ENCODE peak calls at places on chromosomes 6 and 20, in ten cellular contexts. One of them, this sample, is unnamed.

GRCh38 chr6:53917464-53917842 is 122.6 kb downstream of the LRRC1 start:
- DNase-seq in AG08395: no peak
- DNase-seq in spleen: no peak
- DNase-seq in CD4-positive, alpha-beta T cell: no peak
- DNase-seq in SHP77: no peak
- DNase-seq in HepG2: no peak
- DNase-seq in fibroblast of lung: no peak
- DNase-seq in stimulated activated naive CD8-positive, alpha-beta T cell treated with anti-CD3 and anti-CD28 coated beads, Interleukin-15, Interleukin-2, amounts not matched to agents 100 U/mL and 50 U/mL, for 24 hours: no peak
- DNase-seq in stimulated activated CD8-positive, alpha-beta memory T cell treated with anti-CD3 and anti-CD28 coated beads, Interleukin-15, amount 100 ng/mL, for 4 hours: no peak
- DNase-seq in activated T-cell treated with anti-CD3 and anti-CD28 coated beads, Interleukin-2, amount 50 U/mL, for 72 hours: no peak
- DNase-seq in this sample: no peak

GRCh38 chr20:57243480-57244220 is 22.8 kb downstream of the BMP7 start:
- DNase-seq in activated T-cell treated with anti-CD3 and anti-CD28 coated beads, Interleukin-2, amount 50 U/mL, for 72 hours: no peak
- DNase-seq in SHP77: no peak
- DNase-seq in fibroblast of lung: no peak
- DNase-seq in stimulated activated CD8-positive, alpha-beta memory T cell treated with anti-CD3 and anti-CD28 coated beads, Interleukin-15, amount 100 ng/mL, for 4 hours: no peak
- DNase-seq in CD4-positive, alpha-beta T cell: no peak
- DNase-seq in HepG2: no peak
- DNase-seq in stimulated activated naive CD8-positive, alpha-beta T cell treated with anti-CD3 and anti-CD28 coated beads, Interleukin-15, Interleukin-2, amounts not matched to agents 100 U/mL and 50 U/mL, for 24 hours: no peak
- DNase-seq in spleen: no peak
- DNase-seq in AG08395: no peak
- DNase-seq in this sample: no peak

GRCh38 chr20:11443382-11444119 is 474.1 kb upstream of the BTBD3 start:
- DNase-seq in spleen: no peak
- DNase-seq in stimulated activated CD8-positive, alpha-beta memory T cell treated with anti-CD3 and anti-CD28 coated beads, Interleukin-15, amount 100 ng/mL, for 4 hours: no peak
- DNase-seq in AG08395: no peak
- DNase-seq in HepG2: no peak
- DNase-seq in fibroblast of lung: no peak
- DNase-seq in SHP77: no peak
- DNase-seq in stimulated activated naive CD8-positive, alpha-beta T cell treated with anti-CD3 and anti-CD28 coated beads, Interleukin-15, Interleukin-2, amounts not matched to agents 100 U/mL and 50 U/mL, for 24 hours: no peak
- DNase-seq in CD4-positive, alpha-beta T cell: no peak
- DNase-seq in activated T-cell treated with anti-CD3 and anti-CD28 coated beads, Interleukin-2, amount 50 U/mL, for 72 hours: no peak
- DNase-seq in this sample: no peak

GRCh38 chr6:22024004-22024403 is 272.8 kb downstream of the PRL start:
- DNase-seq in CD4-positive, alpha-beta T cell: no peak
- DNase-seq in AG08395: no peak
- DNase-seq in stimulated activated naive CD8-positive, alpha-beta T cell treated with anti-CD3 and anti-CD28 coated beads, Interleukin-15, Interleukin-2, amounts not matched to agents 100 U/mL and 50 U/mL, for 24 hours: no peak
- DNase-seq in stimulated activated CD8-positive, alpha-beta memory T cell treated with anti-CD3 and anti-CD28 coated beads, Interleukin-15, amount 100 ng/mL, for 4 hours: no peak
- DNase-seq in fibroblast of lung: no peak
- DNase-seq in spleen: no peak
- DNase-seq in HepG2: no peak
- DNase-seq in SHP77: no peak
- DNase-seq in activated T-cell treated with anti-CD3 and anti-CD28 coated beads, Interleukin-2, amount 50 U/mL, for 72 hours: no peak
- DNase-seq in this sample: no peak

GRCh38 chr6:53112871-53113270 is 35.8 kb downstream of the GCM1 start:
- DNase-seq in AG08395: no peak
- DNase-seq in HepG2: no peak
- DNase-seq in stimulated activated CD8-positive, alpha-beta memory T cell treated with anti-CD3 and anti-CD28 coated beads, Interleukin-15, amount 100 ng/mL, for 4 hours: no peak
- DNase-seq in activated T-cell treated with anti-CD3 and anti-CD28 coated beads, Interleukin-2, amount 50 U/mL, for 72 hours: no peak
- DNase-seq in stimulated activated naive CD8-positive, alpha-beta T cell treated with anti-CD3 and anti-CD28 coated beads, Interleukin-15, Interleukin-2, amounts not matched to agents 100 U/mL and 50 U/mL, for 24 hours: no peak
- DNase-seq in fibroblast of lung: no peak
- DNase-seq in CD4-positive, alpha-beta T cell: no peak
- DNase-seq in SHP77: no peak
- DNase-seq in spleen: no peak
- DNase-seq in this sample: no peak

GRCh38 chr6:129667621-129668020 is 42.4 kb downstream of the ARHGAP18 start:
- DNase-seq in stimulated activated naive CD8-positive, alpha-beta T cell treated with anti-CD3 and anti-CD28 coated beads, Interleukin-15, Interleukin-2, amounts not matched to agents 100 U/mL and 50 U/mL, for 24 hours: no peak
- DNase-seq in activated T-cell treated with anti-CD3 and anti-CD28 coated beads, Interleukin-2, amount 50 U/mL, for 72 hours: no peak
- DNase-seq in HepG2: no peak
- DNase-seq in stimulated activated CD8-positive, alpha-beta memory T cell treated with anti-CD3 and anti-CD28 coated beads, Interleukin-15, amount 100 ng/mL, for 4 hours: no peak
- DNase-seq in AG08395: no peak
- DNase-seq in fibroblast of lung: peak; percentile 53
- DNase-seq in SHP77: no peak
- DNase-seq in CD4-positive, alpha-beta T cell: no peak
- DNase-seq in spleen: no peak
- DNase-seq in this sample: no peak

GRCh38 chr20:49942303-49942702 is 6.1 kb downstream of the RNF114 start:
- DNase-seq in SHP77: no peak
- DNase-seq in CD4-positive, alpha-beta T cell: no peak
- DNase-seq in stimulated activated CD8-positive, alpha-beta memory T cell treated with anti-CD3 and anti-CD28 coated beads, Interleukin-15, amount 100 ng/mL, for 4 hours: no peak
- DNase-seq in spleen: no peak
- DNase-seq in activated T-cell treated with anti-CD3 and anti-CD28 coated beads, Interleukin-2, amount 50 U/mL, for 72 hours: no peak
- DNase-seq in AG08395: no peak
- DNase-seq in HepG2: no peak
- DNase-seq in stimulated activated naive CD8-positive, alpha-beta T cell treated with anti-CD3 and anti-CD28 coated beads, Interleukin-15, Interleukin-2, amounts not matched to agents 100 U/mL and 50 U/mL, for 24 hours: no peak
- DNase-seq in fibroblast of lung: no peak
- DNase-seq in this sample: no peak

GRCh38 chr6:17115251-17116089 is 13.6 kb downstream of the STMND1 start:
- DNase-seq in activated T-cell treated with anti-CD3 and anti-CD28 coated beads, Interleukin-2, amount 50 U/mL, for 72 hours: no peak
- DNase-seq in fibroblast of lung: peak; percentile 87
- DNase-seq in spleen: no peak
- DNase-seq in SHP77: no peak
- DNase-seq in stimulated activated CD8-positive, alpha-beta memory T cell treated with anti-CD3 and anti-CD28 coated beads, Interleukin-15, amount 100 ng/mL, for 4 hours: no peak
- DNase-seq in HepG2: peak; percentile 47
- DNase-seq in stimulated activated naive CD8-positive, alpha-beta T cell treated with anti-CD3 and anti-CD28 coated beads, Interleukin-15, Interleukin-2, amounts not matched to agents 100 U/mL and 50 U/mL, for 24 hours: no peak
- DNase-seq in CD4-positive, alpha-beta T cell: no peak
- DNase-seq in AG08395: peak; percentile 86
- DNase-seq in this sample: no peak

GRCh38 chr6:63476302-63476701 is 96.0 kb upstream of the LOC128125822 start:
- DNase-seq in activated T-cell treated with anti-CD3 and anti-CD28 coated beads, Interleukin-2, amount 50 U/mL, for 72 hours: no peak
- DNase-seq in stimulated activated naive CD8-positive, alpha-beta T cell treated with anti-CD3 and anti-CD28 coated beads, Interleukin-15, Interleukin-2, amounts not matched to agents 100 U/mL and 50 U/mL, for 24 hours: no peak
- DNase-seq in AG08395: no peak
- DNase-seq in stimulated activated CD8-positive, alpha-beta memory T cell treated with anti-CD3 and anti-CD28 coated beads, Interleukin-15, amount 100 ng/mL, for 4 hours: no peak
- DNase-seq in CD4-positive, alpha-beta T cell: no peak
- DNase-seq in spleen: no peak
- DNase-seq in fibroblast of lung: no peak
- DNase-seq in HepG2: peak; percentile 60
- DNase-seq in SHP77: peak; percentile 24
- DNase-seq in this sample: no peak

GRCh38 chr20:58842276-58842675 is 8.4 kb downstream of the GNAS-AS1 start:
- DNase-seq in stimulated activated naive CD8-positive, alpha-beta T cell treated with anti-CD3 and anti-CD28 coated beads, Interleukin-15, Interleukin-2, amounts not matched to agents 100 U/mL and 50 U/mL, for 24 hours: no peak
- DNase-seq in fibroblast of lung: no peak
- DNase-seq in spleen: no peak
- DNase-seq in SHP77: no peak
- DNase-seq in stimulated activated CD8-positive, alpha-beta memory T cell treated with anti-CD3 and anti-CD28 coated beads, Interleukin-15, amount 100 ng/mL, for 4 hours: no peak
- DNase-seq in AG08395: no peak
- DNase-seq in activated T-cell treated with anti-CD3 and anti-CD28 coated beads, Interleukin-2, amount 50 U/mL, for 72 hours: no peak
- DNase-seq in HepG2: no peak
- DNase-seq in CD4-positive, alpha-beta T cell: no peak
- DNase-seq in this sample: no peak

GRCh38 chr20:35653893-35654292 is 10.8 kb downstream of the CPNE1 start:
- DNase-seq in stimulated activated naive CD8-positive, alpha-beta T cell treated with anti-CD3 and anti-CD28 coated beads, Interleukin-15, Interleukin-2, amounts not matched to agents 100 U/mL and 50 U/mL, for 24 hours: no peak
- DNase-seq in stimulated activated CD8-positive, alpha-beta memory T cell treated with anti-CD3 and anti-CD28 coated beads, Interleukin-15, amount 100 ng/mL, for 4 hours: no peak
- DNase-seq in HepG2: no peak
- DNase-seq in activated T-cell treated with anti-CD3 and anti-CD28 coated beads, Interleukin-2, amount 50 U/mL, for 72 hours: no peak
- DNase-seq in fibroblast of lung: no peak
- DNase-seq in SHP77: no peak
- DNase-seq in AG08395: no peak
- DNase-seq in spleen: no peak
- DNase-seq in CD4-positive, alpha-beta T cell: no peak
- DNase-seq in this sample: no peak

GRCh38 chr6:31834367-31834703 is 6.8 kb downstream of the HSPA1B start:
- DNase-seq in HepG2: peak; percentile 92
- DNase-seq in spleen: peak; percentile 94
- DNase-seq in CD4-positive, alpha-beta T cell: peak; percentile 44
- DNase-seq in stimulated activated naive CD8-positive, alpha-beta T cell treated with anti-CD3 and anti-CD28 coated beads, Interleukin-15, Interleukin-2, amounts not matched to agents 100 U/mL and 50 U/mL, for 24 hours: peak; percentile 80
- DNase-seq in activated T-cell treated with anti-CD3 and anti-CD28 coated beads, Interleukin-2, amount 50 U/mL, for 72 hours: peak; percentile 66
- DNase-seq in fibroblast of lung: peak; percentile 89
- DNase-seq in AG08395: peak; percentile 91
- DNase-seq in SHP77: peak; percentile 92
- DNase-seq in stimulated activated CD8-positive, alpha-beta memory T cell treated with anti-CD3 and anti-CD28 coated beads, Interleukin-15, amount 100 ng/mL, for 4 hours: no peak
- DNase-seq in this sample: no peak

GRCh38 chr20:37687478-37687805 is 6.4 kb upstream of the CTNNBL1 start:
- DNase-seq in AG08395: no peak
- DNase-seq in HepG2: no peak
- DNase-seq in spleen: no peak
- DNase-seq in CD4-positive, alpha-beta T cell: no peak
- DNase-seq in fibroblast of lung: no peak
- DNase-seq in activated T-cell treated with anti-CD3 and anti-CD28 coated beads, Interleukin-2, amount 50 U/mL, for 72 hours: no peak
- DNase-seq in stimulated activated naive CD8-positive, alpha-beta T cell treated with anti-CD3 and anti-CD28 coated beads, Interleukin-15, Interleukin-2, amounts not matched to agents 100 U/mL and 50 U/mL, for 24 hours: no peak
- DNase-seq in SHP77: no peak
- DNase-seq in stimulated activated CD8-positive, alpha-beta memory T cell treated with anti-CD3 and anti-CD28 coated beads, Interleukin-15, amount 100 ng/mL, for 4 hours: no peak
- DNase-seq in this sample: no peak

GRCh38 chr6:36545767-36546663 is 1.3 kb downstream of the STK38 start:
- DNase-seq in SHP77: no peak
- DNase-seq in stimulated activated CD8-positive, alpha-beta memory T cell treated with anti-CD3 and anti-CD28 coated beads, Interleukin-15, amount 100 ng/mL, for 4 hours: no peak
- DNase-seq in spleen: no peak
- DNase-seq in stimulated activated naive CD8-positive, alpha-beta T cell treated with anti-CD3 and anti-CD28 coated beads, Interleukin-15, Interleukin-2, amounts not matched to agents 100 U/mL and 50 U/mL, for 24 hours: peak; percentile 30
- DNase-seq in AG08395: peak; percentile 15
- DNase-seq in CD4-positive, alpha-beta T cell: no peak
- DNase-seq in activated T-cell treated with anti-CD3 and anti-CD28 coated beads, Interleukin-2, amount 50 U/mL, for 72 hours: peak; percentile 34
- DNase-seq in HepG2: no peak
- DNase-seq in fibroblast of lung: peak; percentile 34
- DNase-seq in this sample: no peak

GRCh38 chr6:89956182-89956581 is 61.9 kb downstream of the GJA10 start:
- DNase-seq in spleen: no peak
- DNase-seq in fibroblast of lung: no peak
- DNase-seq in stimulated activated CD8-positive, alpha-beta memory T cell treated with anti-CD3 and anti-CD28 coated beads, Interleukin-15, amount 100 ng/mL, for 4 hours: no peak
- DNase-seq in SHP77: no peak
- DNase-seq in AG08395: no peak
- DNase-seq in activated T-cell treated with anti-CD3 and anti-CD28 coated beads, Interleukin-2, amount 50 U/mL, for 72 hours: peak; percentile 68
- DNase-seq in stimulated activated naive CD8-positive, alpha-beta T cell treated with anti-CD3 and anti-CD28 coated beads, Interleukin-15, Interleukin-2, amounts not matched to agents 100 U/mL and 50 U/mL, for 24 hours: peak; percentile 38
- DNase-seq in HepG2: no peak
- DNase-seq in CD4-positive, alpha-beta T cell: no peak
- DNase-seq in this sample: no peak

GRCh38 chr6:53033764-53034163 is 31.4 kb upstream of the FBXO9 start:
- DNase-seq in activated T-cell treated with anti-CD3 and anti-CD28 coated beads, Interleukin-2, amount 50 U/mL, for 72 hours: no peak
- DNase-seq in stimulated activated naive CD8-positive, alpha-beta T cell treated with anti-CD3 and anti-CD28 coated beads, Interleukin-15, Interleukin-2, amounts not matched to agents 100 U/mL and 50 U/mL, for 24 hours: no peak
- DNase-seq in spleen: no peak
- DNase-seq in CD4-positive, alpha-beta T cell: no peak
- DNase-seq in HepG2: no peak
- DNase-seq in fibroblast of lung: peak; percentile 85
- DNase-seq in SHP77: no peak
- DNase-seq in AG08395: peak; percentile 50
- DNase-seq in stimulated activated CD8-positive, alpha-beta memory T cell treated with anti-CD3 and anti-CD28 coated beads, Interleukin-15, amount 100 ng/mL, for 4 hours: no peak
- DNase-seq in this sample: no peak

GRCh38 chr6:72952808-72953630 is 272.3 kb downstream of the KHDC1L start:
- DNase-seq in SHP77: no peak
- DNase-seq in spleen: no peak
- DNase-seq in fibroblast of lung: peak; percentile 6
- DNase-seq in stimulated activated CD8-positive, alpha-beta memory T cell treated with anti-CD3 and anti-CD28 coated beads, Interleukin-15, amount 100 ng/mL, for 4 hours: no peak
- DNase-seq in HepG2: no peak
- DNase-seq in CD4-positive, alpha-beta T cell: no peak
- DNase-seq in activated T-cell treated with anti-CD3 and anti-CD28 coated beads, Interleukin-2, amount 50 U/mL, for 72 hours: no peak
- DNase-seq in AG08395: no peak
- DNase-seq in stimulated activated naive CD8-positive, alpha-beta T cell treated with anti-CD3 and anti-CD28 coated beads, Interleukin-15, Interleukin-2, amounts not matched to agents 100 U/mL and 50 U/mL, for 24 hours: no peak
- DNase-seq in this sample: no peak

GRCh38 chr6:106133040-106133439 is 46.9 kb downstream of the PRDM1 start:
- DNase-seq in CD4-positive, alpha-beta T cell: no peak
- DNase-seq in stimulated activated CD8-positive, alpha-beta memory T cell treated with anti-CD3 and anti-CD28 coated beads, Interleukin-15, amount 100 ng/mL, for 4 hours: no peak
- DNase-seq in stimulated activated naive CD8-positive, alpha-beta T cell treated with anti-CD3 and anti-CD28 coated beads, Interleukin-15, Interleukin-2, amounts not matched to agents 100 U/mL and 50 U/mL, for 24 hours: no peak
- DNase-seq in SHP77: no peak
- DNase-seq in HepG2: no peak
- DNase-seq in fibroblast of lung: no peak
- DNase-seq in AG08395: no peak
- DNase-seq in activated T-cell treated with anti-CD3 and anti-CD28 coated beads, Interleukin-2, amount 50 U/mL, for 72 hours: no peak
- DNase-seq in spleen: no peak
- DNase-seq in this sample: no peak

GRCh38 chr6:127971945-127972391 is 71.1 kb upstream of the THEMIS start:
- DNase-seq in stimulated activated CD8-positive, alpha-beta memory T cell treated with anti-CD3 and anti-CD28 coated beads, Interleukin-15, amount 100 ng/mL, for 4 hours: no peak
- DNase-seq in SHP77: no peak
- DNase-seq in fibroblast of lung: peak; percentile 71
- DNase-seq in stimulated activated naive CD8-positive, alpha-beta T cell treated with anti-CD3 and anti-CD28 coated beads, Interleukin-15, Interleukin-2, amounts not matched to agents 100 U/mL and 50 U/mL, for 24 hours: no peak
- DNase-seq in spleen: no peak
- DNase-seq in activated T-cell treated with anti-CD3 and anti-CD28 coated beads, Interleukin-2, amount 50 U/mL, for 72 hours: peak; percentile 60
- DNase-seq in CD4-positive, alpha-beta T cell: peak; percentile 35
- DNase-seq in AG08395: peak; percentile 28
- DNase-seq in HepG2: peak; percentile 6
- DNase-seq in this sample: no peak

GRCh38 chr20:58059145-58059544 is 169.3 kb downstream of the ANKRD60 start:
- DNase-seq in stimulated activated naive CD8-positive, alpha-beta T cell treated with anti-CD3 and anti-CD28 coated beads, Interleukin-15, Interleukin-2, amounts not matched to agents 100 U/mL and 50 U/mL, for 24 hours: no peak
- DNase-seq in HepG2: no peak
- DNase-seq in SHP77: no peak
- DNase-seq in stimulated activated CD8-positive, alpha-beta memory T cell treated with anti-CD3 and anti-CD28 coated beads, Interleukin-15, amount 100 ng/mL, for 4 hours: no peak
- DNase-seq in activated T-cell treated with anti-CD3 and anti-CD28 coated beads, Interleukin-2, amount 50 U/mL, for 72 hours: no peak
- DNase-seq in AG08395: no peak
- DNase-seq in CD4-positive, alpha-beta T cell: no peak
- DNase-seq in spleen: no peak
- DNase-seq in fibroblast of lung: no peak
- DNase-seq in this sample: no peak

GRCh38 chr6:155549028-155549798 is 93.6 kb upstream of the NOX3 start:
- DNase-seq in SHP77: no peak
- DNase-seq in AG08395: no peak
- DNase-seq in stimulated activated CD8-positive, alpha-beta memory T cell treated with anti-CD3 and anti-CD28 coated beads, Interleukin-15, amount 100 ng/mL, for 4 hours: no peak
- DNase-seq in fibroblast of lung: no peak
- DNase-seq in stimulated activated naive CD8-positive, alpha-beta T cell treated with anti-CD3 and anti-CD28 coated beads, Interleukin-15, Interleukin-2, amounts not matched to agents 100 U/mL and 50 U/mL, for 24 hours: no peak
- DNase-seq in spleen: no peak
- DNase-seq in activated T-cell treated with anti-CD3 and anti-CD28 coated beads, Interleukin-2, amount 50 U/mL, for 72 hours: no peak
- DNase-seq in CD4-positive, alpha-beta T cell: no peak
- DNase-seq in HepG2: no peak
- DNase-seq in this sample: no peak

GRCh38 chr20:13458860-13459451 is 179.8 kb downstream of the TASP1 start:
- DNase-seq in spleen: no peak
- DNase-seq in AG08395: peak; percentile 54
- DNase-seq in HepG2: peak; percentile 61
- DNase-seq in stimulated activated CD8-positive, alpha-beta memory T cell treated with anti-CD3 and anti-CD28 coated beads, Interleukin-15, amount 100 ng/mL, for 4 hours: no peak
- DNase-seq in SHP77: peak; percentile 36
- DNase-seq in activated T-cell treated with anti-CD3 and anti-CD28 coated beads, Interleukin-2, amount 50 U/mL, for 72 hours: peak; percentile 6
- DNase-seq in CD4-positive, alpha-beta T cell: no peak
- DNase-seq in fibroblast of lung: peak; percentile 55
- DNase-seq in stimulated activated naive CD8-positive, alpha-beta T cell treated with anti-CD3 and anti-CD28 coated beads, Interleukin-15, Interleukin-2, amounts not matched to agents 100 U/mL and 50 U/mL, for 24 hours: peak; percentile 12
- DNase-seq in this sample: no peak

GRCh38 chr6:85008311-85009015 is 244.1 kb upstream of the TBX18 start:
- DNase-seq in stimulated activated CD8-positive, alpha-beta memory T cell treated with anti-CD3 and anti-CD28 coated beads, Interleukin-15, amount 100 ng/mL, for 4 hours: no peak
- DNase-seq in stimulated activated naive CD8-positive, alpha-beta T cell treated with anti-CD3 and anti-CD28 coated beads, Interleukin-15, Interleukin-2, amounts not matched to agents 100 U/mL and 50 U/mL, for 24 hours: no peak
- DNase-seq in spleen: no peak
- DNase-seq in HepG2: no peak
- DNase-seq in SHP77: no peak
- DNase-seq in CD4-positive, alpha-beta T cell: no peak
- DNase-seq in fibroblast of lung: peak; percentile 64
- DNase-seq in activated T-cell treated with anti-CD3 and anti-CD28 coated beads, Interleukin-2, amount 50 U/mL, for 72 hours: no peak
- DNase-seq in AG08395: peak; percentile 18
- DNase-seq in this sample: no peak

GRCh38 chr20:49400410-49400809 is 82.1 kb downstream of the KCNB1 start:
- DNase-seq in stimulated activated CD8-positive, alpha-beta memory T cell treated with anti-CD3 and anti-CD28 coated beads, Interleukin-15, amount 100 ng/mL, for 4 hours: no peak
- DNase-seq in spleen: no peak
- DNase-seq in activated T-cell treated with anti-CD3 and anti-CD28 coated beads, Interleukin-2, amount 50 U/mL, for 72 hours: no peak
- DNase-seq in AG08395: no peak
- DNase-seq in HepG2: no peak
- DNase-seq in stimulated activated naive CD8-positive, alpha-beta T cell treated with anti-CD3 and anti-CD28 coated beads, Interleukin-15, Interleukin-2, amounts not matched to agents 100 U/mL and 50 U/mL, for 24 hours: no peak
- DNase-seq in SHP77: no peak
- DNase-seq in CD4-positive, alpha-beta T cell: no peak
- DNase-seq in fibroblast of lung: no peak
- DNase-seq in this sample: no peak

GRCh38 chr6:10976571-10976970 is 67.5 kb downstream of the ELOVL2 start:
- DNase-seq in HepG2: no peak
- DNase-seq in fibroblast of lung: no peak
- DNase-seq in activated T-cell treated with anti-CD3 and anti-CD28 coated beads, Interleukin-2, amount 50 U/mL, for 72 hours: no peak
- DNase-seq in SHP77: no peak
- DNase-seq in stimulated activated CD8-positive, alpha-beta memory T cell treated with anti-CD3 and anti-CD28 coated beads, Interleukin-15, amount 100 ng/mL, for 4 hours: no peak
- DNase-seq in spleen: no peak
- DNase-seq in AG08395: no peak
- DNase-seq in CD4-positive, alpha-beta T cell: no peak
- DNase-seq in stimulated activated naive CD8-positive, alpha-beta T cell treated with anti-CD3 and anti-CD28 coated beads, Interleukin-15, Interleukin-2, amounts not matched to agents 100 U/mL and 50 U/mL, for 24 hours: no peak
- DNase-seq in this sample: no peak

GRCh38 chr6:11366183-11366933 is 133.9 kb upstream of the NEDD9 start:
- DNase-seq in HepG2: no peak
- DNase-seq in fibroblast of lung: no peak
- DNase-seq in spleen: no peak
- DNase-seq in AG08395: no peak
- DNase-seq in stimulated activated naive CD8-positive, alpha-beta T cell treated with anti-CD3 and anti-CD28 coated beads, Interleukin-15, Interleukin-2, amounts not matched to agents 100 U/mL and 50 U/mL, for 24 hours: peak; percentile 54
- DNase-seq in activated T-cell treated with anti-CD3 and anti-CD28 coated beads, Interleukin-2, amount 50 U/mL, for 72 hours: peak; percentile 69
- DNase-seq in stimulated activated CD8-positive, alpha-beta memory T cell treated with anti-CD3 and anti-CD28 coated beads, Interleukin-15, amount 100 ng/mL, for 4 hours: no peak
- DNase-seq in SHP77: no peak
- DNase-seq in CD4-positive, alpha-beta T cell: peak; percentile 12
- DNase-seq in this sample: no peak

GRCh38 chr20:64037498-64038213 is 1.7 kb downstream of the C20orf204 start:
- DNase-seq in activated T-cell treated with anti-CD3 and anti-CD28 coated beads, Interleukin-2, amount 50 U/mL, for 72 hours: peak; percentile 49
- DNase-seq in CD4-positive, alpha-beta T cell: no peak
- DNase-seq in AG08395: no peak
- DNase-seq in HepG2: no peak
- DNase-seq in fibroblast of lung: no peak
- DNase-seq in SHP77: no peak
- DNase-seq in stimulated activated naive CD8-positive, alpha-beta T cell treated with anti-CD3 and anti-CD28 coated beads, Interleukin-15, Interleukin-2, amounts not matched to agents 100 U/mL and 50 U/mL, for 24 hours: no peak
- DNase-seq in spleen: no peak
- DNase-seq in stimulated activated CD8-positive, alpha-beta memory T cell treated with anti-CD3 and anti-CD28 coated beads, Interleukin-15, amount 100 ng/mL, for 4 hours: no peak
- DNase-seq in this sample: no peak

GRCh38 chr6:112822769-112823168 is 475.6 kb downstream of the RFPL4B start:
- DNase-seq in stimulated activated CD8-positive, alpha-beta memory T cell treated with anti-CD3 and anti-CD28 coated beads, Interleukin-15, amount 100 ng/mL, for 4 hours: no peak
- DNase-seq in activated T-cell treated with anti-CD3 and anti-CD28 coated beads, Interleukin-2, amount 50 U/mL, for 72 hours: no peak
- DNase-seq in spleen: no peak
- DNase-seq in stimulated activated naive CD8-positive, alpha-beta T cell treated with anti-CD3 and anti-CD28 coated beads, Interleukin-15, Interleukin-2, amounts not matched to agents 100 U/mL and 50 U/mL, for 24 hours: no peak
- DNase-seq in HepG2: no peak
- DNase-seq in SHP77: no peak
- DNase-seq in AG08395: no peak
- DNase-seq in fibroblast of lung: no peak
- DNase-seq in CD4-positive, alpha-beta T cell: no peak
- DNase-seq in this sample: no peak